ENCODE peak calls at places on chromosome 9, in seven cellular contexts. One of them, this sample, is unnamed.

GRCh38 chr9:110900917-110901316 is 137.4 kb downstream of the LPAR1 start:
- DNase-seq in A549: no peak
- DNase-seq in foreskin fibroblast: peak
- DNase-seq in GM20000: no peak
- DNase-seq in neural crest cell: no peak
- DNase-seq in SK-N-SH: no peak
- DNase-seq in epithelial cell of esophagus: no peak
- DNase-seq in this sample: no peak

GRCh38 chr9:133843751-133844373 is 105.7 kb upstream of the SARDH start:
- DNase-seq in A549: no peak
- DNase-seq in foreskin fibroblast: no peak
- DNase-seq in GM20000: no peak
- DNase-seq in neural crest cell: no peak
- DNase-seq in SK-N-SH: no peak
- DNase-seq in epithelial cell of esophagus: no peak
- DNase-seq in this sample: no peak

GRCh38 chr9:107737987-107738743 is 248.6 kb upstream of the KLF4 start:
- DNase-seq in A549: no peak
- DNase-seq in foreskin fibroblast: peak
- DNase-seq in GM20000: no peak
- DNase-seq in neural crest cell: no peak
- DNase-seq in SK-N-SH: no peak
- DNase-seq in epithelial cell of esophagus: peak
- DNase-seq in this sample: peak

GRCh38 chr9:106677374-106677773 is 185.6 kb upstream of the ZNF462 start:
- DNase-seq in A549: no peak
- DNase-seq in foreskin fibroblast: no peak
- DNase-seq in GM20000: no peak
- DNase-seq in neural crest cell: no peak
- DNase-seq in SK-N-SH: no peak
- DNase-seq in epithelial cell of esophagus: no peak
- DNase-seq in this sample: no peak

GRCh38 chr9:4106744-4107143 is 193.1 kb downstream of the GLIS3 start:
- DNase-seq in A549: no peak
- DNase-seq in foreskin fibroblast: peak
- DNase-seq in GM20000: no peak
- DNase-seq in neural crest cell: no peak
- DNase-seq in SK-N-SH: no peak
- DNase-seq in epithelial cell of esophagus: peak
- DNase-seq in this sample: no peak

GRCh38 chr9:116992870-116993269 is 305.8 kb downstream of the TRIM32 start:
- DNase-seq in A549: no peak
- DNase-seq in foreskin fibroblast: no peak
- DNase-seq in GM20000: no peak
- DNase-seq in neural crest cell: no peak
- DNase-seq in SK-N-SH: no peak
- DNase-seq in epithelial cell of esophagus: peak
- DNase-seq in this sample: no peak

GRCh38 chr9:109010676-109011655 is 2.3 kb downstream of the CTNNAL1 start:
- DNase-seq in A549: peak
- DNase-seq in foreskin fibroblast: peak
- DNase-seq in GM20000: peak
- DNase-seq in neural crest cell: no peak
- DNase-seq in SK-N-SH: no peak
- DNase-seq in epithelial cell of esophagus: peak
- DNase-seq in this sample: peak

GRCh38 chr9:124721109-124721850 is 49.8 kb downstream of the NR6A1 start:
- DNase-seq in A549: no peak
- DNase-seq in foreskin fibroblast: peak
- DNase-seq in GM20000: no peak
- DNase-seq in neural crest cell: no peak
- DNase-seq in SK-N-SH: no peak
- DNase-seq in epithelial cell of esophagus: no peak
- DNase-seq in this sample: no peak

GRCh38 chr9:105187781-105188180 is 56.7 kb upstream of the SLC44A1 start:
- DNase-seq in A549: peak
- DNase-seq in foreskin fibroblast: peak
- DNase-seq in GM20000: no peak
- DNase-seq in neural crest cell: no peak
- DNase-seq in SK-N-SH: no peak
- DNase-seq in epithelial cell of esophagus: peak
- DNase-seq in this sample: peak

GRCh38 chr9:11713077-11713476 is 980.1 kb upstream of the TYRP1 start:
- DNase-seq in A549: no peak
- DNase-seq in foreskin fibroblast: no peak
- DNase-seq in GM20000: no peak
- DNase-seq in neural crest cell: no peak
- DNase-seq in SK-N-SH: no peak
- DNase-seq in epithelial cell of esophagus: no peak
- DNase-seq in this sample: no peak

GRCh38 chr9:78121488-78121887 is 89.9 kb upstream of the GNAQ start:
- DNase-seq in A549: peak
- DNase-seq in foreskin fibroblast: peak
- DNase-seq in GM20000: no peak
- DNase-seq in neural crest cell: peak
- DNase-seq in SK-N-SH: peak
- DNase-seq in epithelial cell of esophagus: peak
- DNase-seq in this sample: peak

GRCh38 chr9:35935261-35935660 is 22.7 kb downstream of the OR2S2 start:
- DNase-seq in A549: no peak
- DNase-seq in foreskin fibroblast: no peak
- DNase-seq in GM20000: no peak
- DNase-seq in neural crest cell: no peak
- DNase-seq in SK-N-SH: no peak
- DNase-seq in epithelial cell of esophagus: peak
- DNase-seq in this sample: peak

GRCh38 chr9:87527211-87527916 is 29.7 kb downstream of the DAPK1 start:
- DNase-seq in A549: no peak
- DNase-seq in foreskin fibroblast: no peak
- DNase-seq in GM20000: no peak
- DNase-seq in neural crest cell: no peak
- DNase-seq in SK-N-SH: no peak
- DNase-seq in epithelial cell of esophagus: no peak
- DNase-seq in this sample: no peak

GRCh38 chr9:103183569-103184191 is 188.5 kb downstream of the CYLC2 start:
- DNase-seq in A549: no peak
- DNase-seq in foreskin fibroblast: no peak
- DNase-seq in GM20000: no peak
- DNase-seq in neural crest cell: no peak
- DNase-seq in SK-N-SH: peak
- DNase-seq in epithelial cell of esophagus: peak
- DNase-seq in this sample: peak

GRCh38 chr9:89538874-89539273 is 41.0 kb upstream of the SEMA4D start:
- DNase-seq in A549: no peak
- DNase-seq in foreskin fibroblast: no peak
- DNase-seq in GM20000: no peak
- DNase-seq in neural crest cell: no peak
- DNase-seq in SK-N-SH: no peak
- DNase-seq in epithelial cell of esophagus: no peak
- DNase-seq in this sample: no peak

GRCh38 chr9:113513541-113513940 is 50.0 kb downstream of the RGS3 start:
- DNase-seq in A549: no peak
- DNase-seq in foreskin fibroblast: no peak
- DNase-seq in GM20000: no peak
- DNase-seq in neural crest cell: no peak
- DNase-seq in SK-N-SH: no peak
- DNase-seq in epithelial cell of esophagus: no peak
- DNase-seq in this sample: no peak

GRCh38 chr9:9752722-9753121 is 860.1 kb downstream of the PTPRD start:
- DNase-seq in A549: no peak
- DNase-seq in foreskin fibroblast: peak
- DNase-seq in GM20000: no peak
- DNase-seq in neural crest cell: no peak
- DNase-seq in SK-N-SH: no peak
- DNase-seq in epithelial cell of esophagus: no peak
- DNase-seq in this sample: no peak

GRCh38 chr9:16591092-16591491 is 279.4 kb downstream of the BNC2 start:
- DNase-seq in A549: no peak
- DNase-seq in foreskin fibroblast: no peak
- DNase-seq in GM20000: no peak
- DNase-seq in neural crest cell: no peak
- DNase-seq in SK-N-SH: no peak
- DNase-seq in epithelial cell of esophagus: no peak
- DNase-seq in this sample: no peak

GRCh38 chr9:105216440-105217178 is 27.8 kb upstream of the SLC44A1 start:
- DNase-seq in A549: no peak
- DNase-seq in foreskin fibroblast: peak
- DNase-seq in GM20000: no peak
- DNase-seq in neural crest cell: no peak
- DNase-seq in SK-N-SH: no peak
- DNase-seq in epithelial cell of esophagus: no peak
- DNase-seq in this sample: peak

GRCh38 chr9:17962747-17963146 is 383.9 kb downstream of the SH3GL2 start:
- DNase-seq in A549: no peak
- DNase-seq in foreskin fibroblast: no peak
- DNase-seq in GM20000: no peak
- DNase-seq in neural crest cell: no peak
- DNase-seq in SK-N-SH: no peak
- DNase-seq in epithelial cell of esophagus: no peak
- DNase-seq in this sample: no peak

GRCh38 chr9:114518599-114519022 is 13.3 kb upstream of the WHRN start:
- DNase-seq in A549: no peak
- DNase-seq in foreskin fibroblast: no peak
- DNase-seq in GM20000: peak
- DNase-seq in neural crest cell: no peak
- DNase-seq in SK-N-SH: no peak
- DNase-seq in epithelial cell of esophagus: no peak
- DNase-seq in this sample: no peak

GRCh38 chr9:13915591-13916301 is 398.2 kb downstream of the NFIB start:
- DNase-seq in A549: no peak
- DNase-seq in foreskin fibroblast: peak
- DNase-seq in GM20000: no peak
- DNase-seq in neural crest cell: no peak
- DNase-seq in SK-N-SH: no peak
- DNase-seq in epithelial cell of esophagus: no peak
- DNase-seq in this sample: peak

GRCh38 chr9:89605181-89606048 is 603 bp downstream of the GADD45G start:
- DNase-seq in A549: no peak
- DNase-seq in foreskin fibroblast: peak
- DNase-seq in GM20000: peak
- DNase-seq in neural crest cell: peak
- DNase-seq in SK-N-SH: peak
- DNase-seq in epithelial cell of esophagus: peak
- DNase-seq in this sample: peak

GRCh38 chr9:119284118-119284517 is 85.1 kb downstream of the BRINP1 start:
- DNase-seq in A549: no peak
- DNase-seq in foreskin fibroblast: no peak
- DNase-seq in GM20000: no peak
- DNase-seq in neural crest cell: peak
- DNase-seq in SK-N-SH: peak
- DNase-seq in epithelial cell of esophagus: no peak
- DNase-seq in this sample: peak
- TF ChIP-seq CTCF in A549: no peak
- TF ChIP-seq CTCF in foreskin fibroblast: no peak
- TF ChIP-seq CTCF in GM20000: no peak
- TF ChIP-seq CTCF in neural crest cell: peak
- TF ChIP-seq CTCF in SK-N-SH: no peak
- TF ChIP-seq CTCF in epithelial cell of esophagus: no peak
- TF ChIP-seq CTCF in this sample: no peak

GRCh38 chr9:129460323-129461261 is 160.3 kb downstream of the C9orf50 start:
- DNase-seq in A549: peak
- DNase-seq in foreskin fibroblast: peak
- DNase-seq in GM20000: peak
- DNase-seq in neural crest cell: peak
- DNase-seq in SK-N-SH: peak
- DNase-seq in epithelial cell of esophagus: peak
- DNase-seq in this sample: peak
- TF ChIP-seq CTCF in A549: peak
- TF ChIP-seq CTCF in foreskin fibroblast: no peak
- TF ChIP-seq CTCF in GM20000: no peak
- TF ChIP-seq CTCF in neural crest cell: no peak
- TF ChIP-seq CTCF in SK-N-SH: no peak
- TF ChIP-seq CTCF in epithelial cell of esophagus: no peak
- TF ChIP-seq CTCF in this sample: no peak

GRCh38 chr9:127651697-127652610 is 39.9 kb downstream of the STXBP1 start:
- DNase-seq in A549: no peak
- DNase-seq in foreskin fibroblast: no peak
- DNase-seq in GM20000: no peak
- DNase-seq in neural crest cell: no peak
- DNase-seq in SK-N-SH: no peak
- DNase-seq in epithelial cell of esophagus: no peak
- DNase-seq in this sample: no peak

GRCh38 chr9:127647451-127647850 is 35.4 kb downstream of the STXBP1 start:
- DNase-seq in A549: no peak
- DNase-seq in foreskin fibroblast: no peak
- DNase-seq in GM20000: no peak
- DNase-seq in neural crest cell: no peak
- DNase-seq in SK-N-SH: no peak
- DNase-seq in epithelial cell of esophagus: no peak
- DNase-seq in this sample: no peak

GRCh38 chr9:127652733-127653132 is 40.7 kb downstream of the STXBP1 start:
- DNase-seq in A549: no peak
- DNase-seq in foreskin fibroblast: no peak
- DNase-seq in GM20000: no peak
- DNase-seq in neural crest cell: no peak
- DNase-seq in SK-N-SH: no peak
- DNase-seq in epithelial cell of esophagus: no peak
- DNase-seq in this sample: no peak

GRCh38 chr9:127654619-127655018 is 42.5 kb downstream of the STXBP1 start:
- DNase-seq in A549: no peak
- DNase-seq in foreskin fibroblast: no peak
- DNase-seq in GM20000: no peak
- DNase-seq in neural crest cell: no peak
- DNase-seq in SK-N-SH: no peak
- DNase-seq in epithelial cell of esophagus: no peak
- DNase-seq in this sample: no peak

DNA sequence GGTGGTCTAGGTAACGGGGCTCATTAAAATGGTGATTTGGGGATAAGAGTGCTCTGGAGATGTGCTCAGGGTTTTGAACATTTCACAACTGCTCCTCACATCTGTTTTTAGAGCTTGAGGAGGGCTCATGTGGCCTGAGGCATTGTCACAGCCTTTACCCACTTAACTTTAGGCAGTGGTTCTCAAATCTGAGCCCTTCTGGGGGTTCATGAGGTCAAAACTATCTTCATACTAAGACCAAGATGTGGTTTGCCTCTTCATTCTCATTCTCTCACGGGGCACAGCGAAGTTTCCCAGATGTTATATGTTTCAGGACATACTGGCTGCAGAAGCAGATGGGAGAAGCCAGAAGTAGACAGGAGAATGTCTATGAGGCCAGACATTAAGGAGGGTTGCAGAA is 38.4 kb downstream of the STXBP1 start:
- DNase-seq in A549: no peak
- DNase-seq in foreskin fibroblast: peak
- DNase-seq in GM20000: no peak
- DNase-seq in neural crest cell: no peak
- DNase-seq in SK-N-SH: no peak
- DNase-seq in epithelial cell of esophagus: no peak
- DNase-seq in this sample: no peak
- TF ChIP-seq CTCF in A549: no peak
- TF ChIP-seq CTCF in foreskin fibroblast: no peak
- TF ChIP-seq CTCF in GM20000: no peak
- TF ChIP-seq CTCF in neural crest cell: no peak
- TF ChIP-seq CTCF in SK-N-SH: no peak
- TF ChIP-seq CTCF in epithelial cell of esophagus: no peak
- TF ChIP-seq CTCF in this sample: no peak

DNA sequence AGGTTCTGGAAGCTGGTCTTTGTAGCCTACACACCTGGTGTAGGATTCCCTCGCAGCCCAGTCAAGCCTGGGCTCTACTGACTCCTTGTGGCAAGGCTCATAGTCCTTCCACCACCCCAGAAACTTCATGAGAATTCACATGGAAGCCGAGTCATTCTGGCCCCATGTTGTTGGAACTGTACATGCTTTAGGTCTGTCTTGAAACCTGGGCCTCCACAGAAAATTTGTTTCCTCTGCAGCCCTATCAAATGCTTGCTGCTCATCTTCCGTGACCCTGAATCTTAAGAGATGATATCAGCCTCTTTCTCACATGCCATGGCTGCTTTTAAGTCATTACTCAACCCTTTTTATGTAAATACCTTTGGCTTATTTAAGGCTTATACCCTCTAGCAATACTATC is 113.4 kb upstream of the GRHPR start:
- DNase-seq in A549: no peak
- DNase-seq in foreskin fibroblast: peak
- DNase-seq in GM20000: peak
- DNase-seq in neural crest cell: no peak
- DNase-seq in SK-N-SH: no peak
- DNase-seq in epithelial cell of esophagus: peak
- DNase-seq in this sample: peak
- TF ChIP-seq CTCF in A549: peak
- TF ChIP-seq CTCF in foreskin fibroblast: peak
- TF ChIP-seq CTCF in GM20000: peak
- TF ChIP-seq CTCF in neural crest cell: peak
- TF ChIP-seq CTCF in SK-N-SH: peak
- TF ChIP-seq CTCF in epithelial cell of esophagus: peak
- TF ChIP-seq CTCF in this sample: no peak

This sample was measured in MCF 10A.